ENCODE peak calls at places on chromosomes 7 and 10, in eight cellular contexts. One of them, this sample, is unnamed.

GRCh38 chr10:32328499-32328898 is 18.5 kb downstream of the EPC1 start:
- DNase-seq in heart right ventricle: no peak
- DNase-seq in AG20443: no peak
- DNase-seq in NCI-H1417: no peak
- DNase-seq in stimulated activated CD8-positive, alpha-beta memory T cell treated with anti-CD3 and anti-CD28 coated beads, Interleukin-12 subunit alpha, Interleukin-12 subunit beta, amount 100 ng/mL, for 4 hours: no peak
- DNase-seq in BJ: no peak
- DNase-seq in A549: no peak
- DNase-seq in neural crest cell: no peak
- DNase-seq in this sample: no peak

GRCh38 chr7:106326594-106327537 is 42.1 kb upstream of the NAMPT start:
- DNase-seq in heart right ventricle: no peak
- DNase-seq in A549: no peak
- DNase-seq in BJ: peak; percentile 31
- DNase-seq in AG20443: peak; percentile 27
- DNase-seq in neural crest cell: no peak
- DNase-seq in stimulated activated CD8-positive, alpha-beta memory T cell treated with anti-CD3 and anti-CD28 coated beads, Interleukin-12 subunit alpha, Interleukin-12 subunit beta, amount 100 ng/mL, for 4 hours: no peak
- DNase-seq in NCI-H1417: no peak
- DNase-seq in this sample: no peak

GRCh38 chr10:30727524-30727923 is 98.0 kb upstream of the LYZL2 start:
- DNase-seq in BJ: no peak
- DNase-seq in NCI-H1417: no peak
- DNase-seq in A549: no peak
- DNase-seq in neural crest cell: no peak
- DNase-seq in heart right ventricle: no peak
- DNase-seq in AG20443: no peak
- DNase-seq in stimulated activated CD8-positive, alpha-beta memory T cell treated with anti-CD3 and anti-CD28 coated beads, Interleukin-12 subunit alpha, Interleukin-12 subunit beta, amount 100 ng/mL, for 4 hours: no peak
- DNase-seq in this sample: no peak

GRCh38 chr7:1666779-1667565 is 3.1 kb upstream of the ELFN1 start:
- DNase-seq in heart right ventricle: no peak
- DNase-seq in BJ: no peak
- DNase-seq in neural crest cell: no peak
- DNase-seq in A549: peak; percentile 62
- DNase-seq in stimulated activated CD8-positive, alpha-beta memory T cell treated with anti-CD3 and anti-CD28 coated beads, Interleukin-12 subunit alpha, Interleukin-12 subunit beta, amount 100 ng/mL, for 4 hours: no peak
- DNase-seq in AG20443: peak; percentile 70
- DNase-seq in NCI-H1417: peak; percentile 52
- DNase-seq in this sample: no peak

GRCh38 chr10:29949411-29950011 is 109.9 kb downstream of the JCAD start:
- DNase-seq in A549: no peak
- DNase-seq in AG20443: peak; percentile 75
- DNase-seq in BJ: peak; percentile 92
- DNase-seq in neural crest cell: no peak
- DNase-seq in NCI-H1417: no peak
- DNase-seq in heart right ventricle: no peak
- DNase-seq in stimulated activated CD8-positive, alpha-beta memory T cell treated with anti-CD3 and anti-CD28 coated beads, Interleukin-12 subunit alpha, Interleukin-12 subunit beta, amount 100 ng/mL, for 4 hours: no peak
- DNase-seq in this sample: no peak

GRCh38 chr7:24227603-24228359 is 56.2 kb upstream of the NPY start:
- DNase-seq in A549: no peak
- DNase-seq in AG20443: no peak
- DNase-seq in neural crest cell: no peak
- DNase-seq in NCI-H1417: no peak
- DNase-seq in stimulated activated CD8-positive, alpha-beta memory T cell treated with anti-CD3 and anti-CD28 coated beads, Interleukin-12 subunit alpha, Interleukin-12 subunit beta, amount 100 ng/mL, for 4 hours: no peak
- DNase-seq in BJ: no peak
- DNase-seq in heart right ventricle: no peak
- DNase-seq in this sample: no peak

GRCh38 chr7:86411804-86412203 is 231.9 kb upstream of the GRM3 start:
- DNase-seq in stimulated activated CD8-positive, alpha-beta memory T cell treated with anti-CD3 and anti-CD28 coated beads, Interleukin-12 subunit alpha, Interleukin-12 subunit beta, amount 100 ng/mL, for 4 hours: no peak
- DNase-seq in AG20443: no peak
- DNase-seq in heart right ventricle: no peak
- DNase-seq in NCI-H1417: no peak
- DNase-seq in neural crest cell: no peak
- DNase-seq in A549: no peak
- DNase-seq in BJ: no peak
- DNase-seq in this sample: no peak

GRCh38 chr10:75233444-75234016 is 2.2 kb downstream of the COMTD1 start:
- DNase-seq in NCI-H1417: no peak
- DNase-seq in BJ: no peak
- DNase-seq in AG20443: no peak
- DNase-seq in heart right ventricle: no peak
- DNase-seq in A549: no peak
- DNase-seq in neural crest cell: no peak
- DNase-seq in stimulated activated CD8-positive, alpha-beta memory T cell treated with anti-CD3 and anti-CD28 coated beads, Interleukin-12 subunit alpha, Interleukin-12 subunit beta, amount 100 ng/mL, for 4 hours: no peak
- DNase-seq in this sample: peak; percentile 74

GRCh38 chr10:73247509-73248258 is 629 bp upstream of the DNAJC9 start:
- DNase-seq in stimulated activated CD8-positive, alpha-beta memory T cell treated with anti-CD3 and anti-CD28 coated beads, Interleukin-12 subunit alpha, Interleukin-12 subunit beta, amount 100 ng/mL, for 4 hours: no peak
- DNase-seq in A549: no peak
- DNase-seq in NCI-H1417: no peak
- DNase-seq in neural crest cell: no peak
- DNase-seq in AG20443: no peak
- DNase-seq in BJ: no peak
- DNase-seq in heart right ventricle: no peak
- DNase-seq in this sample: no peak

This sample was measured in NCI-H2171 treated with DMSO at 0.1 percent for 48 hours.